ENCODE peak calls at places on chromosomes 16 and 17, in seven cellular contexts. One of them, this sample, is unnamed.

GRCh38 chr17:19306160-19307111 is 56.1 kb downstream of the B9D1 start:
- DNase-seq in stimulated activated effector memory CD8-positive, alpha-beta T cell treated with anti-CD3 and anti-CD28 coated beads, Interleukin-12 subunit alpha, Interleukin-12 subunit beta, amount 100 ng/mL, for 72 hours: no peak
- DNase-seq in GOT3: no peak
- DNase-seq in amygdala: peak
- DNase-seq in CD4-positive, alpha-beta memory T cell: peak
- DNase-seq in GM23338: no peak
- DNase-seq in NCI-H526 treated with DMSO at 0.1 percent for 48 hours: no peak
- DNase-seq in this sample: no peak

GRCh38 chr16:85231959-85232358 is 119.7 kb upstream of the CIBAR2 start:
- DNase-seq in stimulated activated effector memory CD8-positive, alpha-beta T cell treated with anti-CD3 and anti-CD28 coated beads, Interleukin-12 subunit alpha, Interleukin-12 subunit beta, amount 100 ng/mL, for 72 hours: no peak
- DNase-seq in GOT3: no peak
- DNase-seq in amygdala: no peak
- DNase-seq in CD4-positive, alpha-beta memory T cell: no peak
- DNase-seq in GM23338: no peak
- DNase-seq in NCI-H526 treated with DMSO at 0.1 percent for 48 hours: no peak
- DNase-seq in this sample: no peak

GRCh38 chr16:75258807-75259141 is 7.3 kb upstream of the BCAR1 start:
- DNase-seq in stimulated activated effector memory CD8-positive, alpha-beta T cell treated with anti-CD3 and anti-CD28 coated beads, Interleukin-12 subunit alpha, Interleukin-12 subunit beta, amount 100 ng/mL, for 72 hours: no peak
- DNase-seq in GOT3: no peak
- DNase-seq in amygdala: no peak
- DNase-seq in CD4-positive, alpha-beta memory T cell: no peak
- DNase-seq in GM23338: no peak
- DNase-seq in NCI-H526 treated with DMSO at 0.1 percent for 48 hours: no peak
- DNase-seq in this sample: peak

GRCh38 chr17:37438141-37438540 is 31.5 kb downstream of the TADA2A start:
- DNase-seq in stimulated activated effector memory CD8-positive, alpha-beta T cell treated with anti-CD3 and anti-CD28 coated beads, Interleukin-12 subunit alpha, Interleukin-12 subunit beta, amount 100 ng/mL, for 72 hours: no peak
- DNase-seq in GOT3: no peak
- DNase-seq in amygdala: no peak
- DNase-seq in CD4-positive, alpha-beta memory T cell: no peak
- DNase-seq in GM23338: peak
- DNase-seq in NCI-H526 treated with DMSO at 0.1 percent for 48 hours: no peak
- DNase-seq in this sample: no peak

GRCh38 chr17:80890551-80890930 is 101.1 kb upstream of the CHMP6 start:
- DNase-seq in stimulated activated effector memory CD8-positive, alpha-beta T cell treated with anti-CD3 and anti-CD28 coated beads, Interleukin-12 subunit alpha, Interleukin-12 subunit beta, amount 100 ng/mL, for 72 hours: no peak
- DNase-seq in GOT3: no peak
- DNase-seq in amygdala: no peak
- DNase-seq in CD4-positive, alpha-beta memory T cell: no peak
- DNase-seq in GM23338: no peak
- DNase-seq in NCI-H526 treated with DMSO at 0.1 percent for 48 hours: no peak
- DNase-seq in this sample: no peak

GRCh38 chr17:48457080-48457836 is 27.2 kb upstream of the SKAP1 start:
- DNase-seq in stimulated activated effector memory CD8-positive, alpha-beta T cell treated with anti-CD3 and anti-CD28 coated beads, Interleukin-12 subunit alpha, Interleukin-12 subunit beta, amount 100 ng/mL, for 72 hours: peak
- DNase-seq in GOT3: no peak
- DNase-seq in amygdala: peak
- DNase-seq in CD4-positive, alpha-beta memory T cell: peak
- DNase-seq in GM23338: peak
- DNase-seq in NCI-H526 treated with DMSO at 0.1 percent for 48 hours: peak
- DNase-seq in this sample: no peak

GRCh38 chr16:73002836-73003235 is 45.1 kb downstream of the ZFHX3 start:
- DNase-seq in stimulated activated effector memory CD8-positive, alpha-beta T cell treated with anti-CD3 and anti-CD28 coated beads, Interleukin-12 subunit alpha, Interleukin-12 subunit beta, amount 100 ng/mL, for 72 hours: no peak
- DNase-seq in GOT3: no peak
- DNase-seq in amygdala: no peak
- DNase-seq in CD4-positive, alpha-beta memory T cell: no peak
- DNase-seq in GM23338: no peak
- DNase-seq in NCI-H526 treated with DMSO at 0.1 percent for 48 hours: no peak
- DNase-seq in this sample: no peak

GRCh38 chr17:17682737-17683675 is 1.7 kb downstream of the RAI1 start:
- DNase-seq in stimulated activated effector memory CD8-positive, alpha-beta T cell treated with anti-CD3 and anti-CD28 coated beads, Interleukin-12 subunit alpha, Interleukin-12 subunit beta, amount 100 ng/mL, for 72 hours: peak
- DNase-seq in GOT3: no peak
- DNase-seq in amygdala: peak
- DNase-seq in CD4-positive, alpha-beta memory T cell: peak
- DNase-seq in GM23338: peak
- DNase-seq in NCI-H526 treated with DMSO at 0.1 percent for 48 hours: peak
- DNase-seq in this sample: no peak

GRCh38 chr16:10923650-10924214 is 18.5 kb downstream of the DEXI start:
- DNase-seq in stimulated activated effector memory CD8-positive, alpha-beta T cell treated with anti-CD3 and anti-CD28 coated beads, Interleukin-12 subunit alpha, Interleukin-12 subunit beta, amount 100 ng/mL, for 72 hours: no peak
- DNase-seq in GOT3: no peak
- DNase-seq in amygdala: peak
- DNase-seq in CD4-positive, alpha-beta memory T cell: no peak
- DNase-seq in GM23338: no peak
- DNase-seq in NCI-H526 treated with DMSO at 0.1 percent for 48 hours: no peak
- DNase-seq in this sample: peak

GRCh38 chr17:47906443-47906842 is 10.4 kb downstream of the SP2 start:
- DNase-seq in stimulated activated effector memory CD8-positive, alpha-beta T cell treated with anti-CD3 and anti-CD28 coated beads, Interleukin-12 subunit alpha, Interleukin-12 subunit beta, amount 100 ng/mL, for 72 hours: no peak
- DNase-seq in GOT3: no peak
- DNase-seq in amygdala: no peak
- DNase-seq in CD4-positive, alpha-beta memory T cell: no peak
- DNase-seq in GM23338: no peak
- DNase-seq in NCI-H526 treated with DMSO at 0.1 percent for 48 hours: no peak
- DNase-seq in this sample: no peak

GRCh38 chr16:78310990-78311561 is 211.6 kb downstream of the WWOX start:
- DNase-seq in stimulated activated effector memory CD8-positive, alpha-beta T cell treated with anti-CD3 and anti-CD28 coated beads, Interleukin-12 subunit alpha, Interleukin-12 subunit beta, amount 100 ng/mL, for 72 hours: no peak
- DNase-seq in GOT3: no peak
- DNase-seq in amygdala: no peak
- DNase-seq in CD4-positive, alpha-beta memory T cell: no peak
- DNase-seq in GM23338: peak
- DNase-seq in NCI-H526 treated with DMSO at 0.1 percent for 48 hours: no peak
- DNase-seq in this sample: no peak

GRCh38 chr17:40727447-40728231 is 24.1 kb upstream of the KRT24 start:
- DNase-seq in stimulated activated effector memory CD8-positive, alpha-beta T cell treated with anti-CD3 and anti-CD28 coated beads, Interleukin-12 subunit alpha, Interleukin-12 subunit beta, amount 100 ng/mL, for 72 hours: no peak
- DNase-seq in GOT3: no peak
- DNase-seq in amygdala: no peak
- DNase-seq in CD4-positive, alpha-beta memory T cell: no peak
- DNase-seq in GM23338: no peak
- DNase-seq in NCI-H526 treated with DMSO at 0.1 percent for 48 hours: no peak
- DNase-seq in this sample: no peak

GRCh38 chr17:20191066-20191465 is 181.9 kb downstream of the SPECC1 start:
- DNase-seq in stimulated activated effector memory CD8-positive, alpha-beta T cell treated with anti-CD3 and anti-CD28 coated beads, Interleukin-12 subunit alpha, Interleukin-12 subunit beta, amount 100 ng/mL, for 72 hours: no peak
- DNase-seq in GOT3: no peak
- DNase-seq in amygdala: no peak
- DNase-seq in CD4-positive, alpha-beta memory T cell: no peak
- DNase-seq in GM23338: no peak
- DNase-seq in NCI-H526 treated with DMSO at 0.1 percent for 48 hours: no peak
- DNase-seq in this sample: no peak

This sample was measured in thoracic aorta.